ENCODE peak calls at places on chromosomes 1 and 21, in nine cellular contexts. B is fibroblast of lung; S is aorta; Q is activated CD4-positive, CD25-positive, alpha-beta regulatory T cell treated with anti-CD3 and anti-CD28 coated beads, Interleukin-2, amount 50 U/mL, for 72 hours; E is NCI-H460; G is AG09309; R is MG63; C is non-pigmented ciliary epithelial cell; P is T-helper 2 cell. X is an unnamed sample.

GRCh38 chr1:179663810-179664209 is 72.2 kb downstream of the TDRD5 start:
- DNase-seq in S (no peak), P (no peak), E (no peak), C (no peak), R (peak), Q (no peak), G (no peak), B (no peak), X (no peak)

GRCh38 chr1:64242895-64243756 is 39.7 kb downstream of the UBE2U start:
- DNase-seq in R (no peak), E (peak), Q (no peak), G (peak), S (no peak), C (no peak), P (no peak), B (peak), X (peak)

GRCh38 chr1:11466416-11466815 is 12.5 kb upstream of the DISP3 start:
- DNase-seq in P (no peak), Q (no peak), R (no peak), S (no peak), E (no peak), G (no peak), C (no peak), B (no peak), X (no peak)

GRCh38 chr1:39737546-39738169 is 1.0 kb upstream of the PPIE start:
- DNase-seq in E (no peak), C (no peak), R (peak), P (peak), Q (no peak), G (no peak), B (peak), S (no peak), X (peak)

GRCh38 chr1:117852846-117853555 is 76.4 kb downstream of the GDAP2 start:
- DNase-seq in C (no peak), E (no peak), R (no peak), Q (no peak), P (no peak), S (no peak), G (no peak), B (no peak), X (no peak)

GRCh38 chr1:156281281-156282142 is 1.1 kb downstream of the SMG5 start:
- DNase-seq in E (no peak), S (no peak), Q (no peak), G (no peak), R (peak), P (peak), B (peak), C (no peak), X (peak)

GRCh38 chr1:51070640-51071039 is 31.4 kb upstream of the C1orf185 start:
- DNase-seq in Q (no peak), P (no peak), C (peak), S (no peak), R (no peak), G (peak), E (no peak), B (peak), X (no peak)

GRCh38 chr1:103457856-103458255 is 67.6 kb upstream of the RNPC3 start:
- DNase-seq in S (no peak), P (no peak), B (no peak), G (no peak), R (no peak), C (no peak), E (no peak), Q (no peak), X (no peak)

GRCh38 chr21:42615924-42616323 is 37.5 kb upstream of the PDE9A start:
- DNase-seq in B (no peak), R (no peak), S (no peak), E (no peak), P (no peak), G (no peak), Q (no peak), C (no peak), X (no peak)

GRCh38 chr1:198681831-198682756 is 43.3 kb downstream of the PTPRC start:
- DNase-seq in P (peak), C (peak), B (peak), R (peak), E (peak), Q (peak), S (no peak), G (peak), X (peak)

GRCh38 chr1:145916745-145917144 is 1.8 kb downstream of the PEX11B start:
- DNase-seq in B (peak), E (no peak), Q (no peak), G (no peak), C (no peak), R (no peak), P (no peak), S (no peak), X (no peak)

GRCh38 chr1:56811331-56811730 is 7.9 kb downstream of the FYB2 start:
- DNase-seq in G (no peak), S (no peak), B (no peak), C (no peak), R (no peak), E (no peak), Q (no peak), P (no peak), X (no peak)

GRCh38 chr1:202663141-202663540 is 47.1 kb downstream of the SYT2 start:
- DNase-seq in P (no peak), Q (no peak), B (no peak), E (no peak), C (no peak), S (no peak), G (no peak), R (no peak), X (no peak)

GRCh38 chr1:2406451-2407041 is 5.8 kb downstream of the PEX10 start:
- DNase-seq in Q (no peak), P (no peak), S (no peak), B (no peak), C (no peak), E (no peak), R (no peak), G (no peak), X (no peak)

GRCh38 chr1:164591858-164592257 is 32.9 kb downstream of the PBX1 start:
- DNase-seq in B (peak), G (no peak), P (no peak), R (no peak), C (no peak), Q (no peak), S (no peak), E (no peak), X (peak)

GRCh38 chr21:45562965-45563364 is 20.7 kb upstream of the SLC19A1 start:
- DNase-seq in Q (peak), B (peak), R (no peak), G (no peak), P (no peak), C (no peak), S (no peak), E (no peak), X (no peak)

GRCh38 chr1:178908358-178908757 is 37.5 kb upstream of the ANGPTL1 start:
- DNase-seq in R (no peak), S (no peak), C (peak), G (peak), Q (no peak), E (no peak), P (no peak), B (peak), X (no peak)

GRCh38 chr1:155977607-155978324 is 581 bp downstream of the ARHGEF2 start:
- DNase-seq in C (no peak), E (no peak), B (no peak), S (peak), R (peak), P (no peak), Q (peak), G (no peak), X (peak)

GRCh38 chr1:175887981-175888428 is 144.6 kb upstream of the TNR start:
- DNase-seq in S (peak), C (peak), Q (no peak), R (peak), G (no peak), E (peak), P (peak), B (peak), X (peak)

GRCh38 chr1:1628656-1629429 is 3.1 kb upstream of the MMP23B start:
- DNase-seq in G (no peak), R (no peak), C (no peak), P (peak), B (no peak), S (peak), Q (no peak), E (no peak), X (no peak)

GRCh38 chr1:244869364-244869827 is 5.1 kb upstream of the HNRNPU start:
- DNase-seq in Q (no peak), E (no peak), R (no peak), C (no peak), B (no peak), P (no peak), S (no peak), G (no peak), X (no peak)

GRCh38 chr1:206505702-206506375 is 1.5 kb upstream of the RASSF5 start:
- DNase-seq in E (no peak), S (peak), P (no peak), R (no peak), C (no peak), B (peak), G (peak), Q (no peak), X (no peak)

GRCh38 chr1:198497326-198498220 is 42.9 kb downstream of the ATP6V1G3 start:
- DNase-seq in E (peak), G (peak), Q (no peak), C (peak), R (peak), B (peak), P (peak), S (no peak), X (peak)

GRCh38 chr1:176880954-176881595 is 283.4 kb downstream of the ASTN1 start:
- DNase-seq in G (peak), P (peak), C (peak), R (peak), B (peak), E (peak), S (peak), Q (peak), X (peak)

GRCh38 chr21:34640858-34641257 is 25.9 kb upstream of the RCAN1 start:
- DNase-seq in R (peak), P (peak), E (no peak), Q (no peak), C (peak), S (no peak), B (peak), G (peak), X (peak)

GRCh38 chr1:201184734-201185453 is 5.7 kb upstream of the IGFN1 start:
- DNase-seq in C (peak), P (no peak), B (peak), Q (no peak), S (peak), G (peak), E (peak), R (peak), X (peak)

GRCh38 chr1:44084998-44085675 is 33.5 kb upstream of the KLF17 start:
- DNase-seq in P (no peak), Q (no peak), C (peak), E (no peak), R (peak), S (no peak), G (peak), B (peak), X (peak)

GRCh38 chr1:102834688-102835320 is 273.5 kb downstream of the COL11A1 start:
- DNase-seq in Q (no peak), P (no peak), S (no peak), R (no peak), G (no peak), E (no peak), B (peak), C (no peak), X (no peak)

GRCh38 chr1:211632808-211633522 is 42.5 kb downstream of the NEK2 start:
- DNase-seq in B (peak), G (peak), Q (no peak), C (no peak), P (no peak), E (no peak), R (peak), S (peak), X (peak)

GRCh38 chr1:197967066-197967465 is 49.9 kb downstream of the LHX9 start:
- DNase-seq in P (no peak), R (no peak), G (no peak), S (no peak), E (no peak), C (no peak), B (no peak), Q (no peak), X (no peak)

GRCh38 chr1:87826639-87827345 is 498.1 kb downstream of the LMO4 start:
- DNase-seq in G (peak), S (no peak), C (no peak), Q (no peak), E (no peak), B (peak), P (peak), R (peak), X (peak)

GRCh38 chr1:76066390-76066789 is 8.2 kb upstream of the ST6GALNAC3 start:
- DNase-seq in P (no peak), S (no peak), B (peak), E (no peak), Q (no peak), C (peak), R (no peak), G (no peak), X (peak)

GRCh38 chr1:12159826-12160225 is 7.0 kb upstream of the TNFRSF1B start:
- DNase-seq in S (no peak), E (no peak), R (no peak), G (no peak), B (no peak), C (no peak), Q (no peak), P (peak), X (no peak)